ENCODE peak calls at places on chromosomes 16 and 17, in six cellular contexts. L is stomach, I is ACHN, E is DND-41, R is ELF-1, F is mesendoderm. M is an unnamed sample.

GRCh38 chr16:2969545-2970521 is 685 bp downstream of the PAQR4 start:
- DNase-seq in I (peak; percentile 84), E (peak; percentile 88), F (peak; percentile 90), L (peak; percentile 69), R (peak; percentile 84), M (peak; percentile 66)

GRCh38 chr16:2774161-2774891 is 2.8 kb downstream of the ELOB start:
- DNase-seq in I (no peak), F (no peak), E (no peak), L (no peak), R (no peak), M (no peak)

GRCh38 chr16:66228791-66229190 is 137.7 kb upstream of the CDH5 start:
- DNase-seq in R (no peak), L (no peak), F (no peak), E (peak; percentile 43), I (no peak), M (no peak)

GRCh38 chr17:63002625-63003024 is 36.6 kb downstream of the TANC2 start:
- DNase-seq in I (no peak), E (no peak), L (no peak), R (no peak), F (no peak), M (no peak)

GRCh38 chr17:2593846-2594656 is 597 bp downstream of the PAFAH1B1 start:
- DNase-seq in E (peak; percentile 85), F (peak; percentile 92), I (peak; percentile 84), L (peak; percentile 82), R (peak; percentile 61), M (peak; percentile 58)

GRCh38 chr17:63138713-63139112 is 172.7 kb downstream of the TANC2 start:
- DNase-seq in I (no peak), E (no peak), F (no peak), R (no peak), L (no peak), M (no peak)

GRCh38 chr16:66058181-66058580 is 308.3 kb upstream of the CDH5 start:
- DNase-seq in R (no peak), L (no peak), I (no peak), F (no peak), E (no peak), M (no peak)

GRCh38 chr17:8413938-8414337 is 16.3 kb upstream of the RNF222 start:
- DNase-seq in R (no peak), F (no peak), L (no peak), E (no peak), I (no peak), M (no peak)

GRCh38 chr16:17638134-17638533 is 167.4 kb upstream of the XYLT1 start:
- DNase-seq in L (no peak), R (no peak), I (no peak), F (no peak), E (no peak), M (no peak)

GRCh38 chr16:25838724-25839186 is 147.0 kb downstream of the HS3ST4 start:
- DNase-seq in F (peak; percentile 94), L (no peak), R (peak; percentile 82), E (peak; percentile 27), I (peak; percentile 71), M (peak; percentile 69)

GRCh38 chr16:48629531-48629930 is 19.6 kb upstream of the N4BP1 start:
- DNase-seq in R (no peak), I (no peak), F (no peak), E (no peak), L (peak; percentile 18), M (no peak)

GRCh38 chr17:82932146-82933005 is 92.6 kb upstream of the ZNF750 start:
- DNase-seq in F (no peak), E (no peak), L (peak; percentile 15), R (no peak), I (no peak), M (no peak)

GRCh38 chr16:12496181-12496580 is 307.5 kb downstream of the CPPED1 start:
- DNase-seq in R (no peak), F (no peak), I (no peak), E (no peak), L (no peak), M (no peak)

GRCh38 chr17:17527534-17527933 is 31.3 kb upstream of the RASD1 start:
- DNase-seq in R (no peak), I (no peak), E (no peak), L (no peak), F (no peak), M (no peak)

GRCh38 chr16:9408297-9408696 is 316.9 kb downstream of the HAPSTR1 start:
- DNase-seq in L (no peak), I (no peak), R (no peak), F (no peak), E (no peak), M (no peak)

GRCh38 chr17:45221081-45221996 is at the start of gene FMNL1:
- DNase-seq in F (no peak), R (no peak), E (peak; percentile 74), I (peak; percentile 39), L (peak; percentile 68), M (no peak)

GRCh38 chr17:57109393-57110151 is 24.5 kb downstream of the AKAP1 start:
- DNase-seq in I (no peak), E (no peak), R (peak; percentile 68), F (peak; percentile 85), L (no peak), M (no peak)

GRCh38 chr17:6753006-6753445 is 2.8 kb upstream of the XAF1 start:
- DNase-seq in F (peak; percentile 26), I (no peak), L (no peak), E (peak; percentile 72), R (no peak), M (peak; percentile 11)

GRCh38 chr16:719815-720506 is 985 bp upstream of the ANTKMT start:
- DNase-seq in F (no peak), R (peak; percentile 43), L (no peak), I (peak; percentile 72), E (peak; percentile 88), M (peak; percentile 66)

GRCh38 chr17:2902546-2902945 is 106.3 kb downstream of the RAP1GAP2 start:
- DNase-seq in E (no peak), L (no peak), I (no peak), R (no peak), F (no peak), M (no peak)

GRCh38 chr16:1923299-1924034 is 5.3 kb upstream of the HS3ST6 start:
- DNase-seq in F (peak; percentile 87), I (no peak), E (no peak), R (peak; percentile 88), L (no peak), M (peak; percentile 50)

GRCh38 chr17:49969134-49969759 is at the start of gene DLX4:
- DNase-seq in R (no peak), L (no peak), E (no peak), I (peak; percentile 81), F (no peak), M (no peak)

GRCh38 chr16:57935904-57936303 is 35.0 kb downstream of the CNGB1 start:
- DNase-seq in F (no peak), R (no peak), L (no peak), I (no peak), E (no peak), M (no peak)

GRCh38 chr17:27244481-27245223 is 49.3 kb upstream of the WSB1 start:
- DNase-seq in L (no peak), R (peak; percentile 22), I (no peak), E (no peak), F (peak; percentile 45), M (peak; percentile 53)

GRCh38 chr17:18118633-18118975 is 10.0 kb downstream of the MYO15A start:
- DNase-seq in L (no peak), E (no peak), I (no peak), F (no peak), R (no peak), M (no peak)

GRCh38 chr17:2089021-2089422 is 34.1 kb downstream of the HIC1 start:
- DNase-seq in I (no peak), L (no peak), R (no peak), F (no peak), E (no peak), M (no peak)

GRCh38 chr17:49755681-49756283 is 8.1 kb downstream of the FAM117A start:
- DNase-seq in F (no peak), L (no peak), R (no peak), I (no peak), E (no peak), M (no peak)

GRCh38 chr16:1054660-1055556 is 17.6 kb upstream of the SSTR5 start:
- DNase-seq in E (no peak), I (peak; percentile 70), L (peak; percentile 68), R (peak; percentile 67), F (peak; percentile 54), M (peak; percentile 26)

GRCh38 chr16:425082-425718 is at the start of gene RAB11FIP3:
- DNase-seq in F (peak; percentile 85), I (peak; percentile 80), R (peak; percentile 87), E (peak; percentile 90), L (peak; percentile 80), M (peak; percentile 53)

GRCh38 chr17:36498560-36499300 is 12.2 kb downstream of the ZNHIT3 start:
- DNase-seq in I (no peak), R (no peak), F (no peak), L (no peak), E (no peak), M (no peak)

GRCh38 chr16:11740567-11740966 is 2.1 kb downstream of the TXNDC11 start:
- DNase-seq in I (no peak), E (no peak), R (no peak), L (no peak), F (no peak), M (no peak)

GRCh38 chr16:59067207-59067606 is 333.1 kb upstream of the GOT2 start:
- DNase-seq in F (peak; percentile 54), E (no peak), R (no peak), L (no peak), I (no peak), M (no peak)

GRCh38 chr17:31842416-31843381 is 16.3 kb downstream of the COPRS start:
- DNase-seq in F (peak; percentile 83), R (peak; percentile 90), L (peak; percentile 87), I (peak; percentile 64), E (peak; percentile 71), M (peak; percentile 62)

GRCh38 chr17:7262192-7263070 is at the start of gene CLDN7:
- DNase-seq in I (no peak), F (peak; percentile 89), E (no peak), L (peak; percentile 52), R (peak; percentile 89), M (no peak)

GRCh38 chr17:13513039-13513405 is 88.7 kb downstream of the HS3ST3A1 start:
- DNase-seq in I (no peak), E (no peak), R (peak; percentile 81), L (no peak), F (no peak), M (no peak)

GRCh38 chr17:42670199-42670924 is 6.4 kb downstream of the PLEKHH3 start:
- DNase-seq in I (no peak), R (peak; percentile 71), L (no peak), F (peak; percentile 77), E (no peak), M (no peak)

GRCh38 chr16:31202402-31203385 is at the start of gene PYCARD:
- DNase-seq in I (peak; percentile 48), E (peak; percentile 45), R (peak; percentile 49), L (peak; percentile 45), F (peak; percentile 61), M (no peak)

GRCh38 chr17:78147315-78147998 is 1.3 kb downstream of the C17orf99 start:
- DNase-seq in R (no peak), F (no peak), I (no peak), L (peak; percentile 86), E (no peak), M (no peak)

GRCh38 chr17:41810659-41811548 is 845 bp downstream of the P3H4 start:
- DNase-seq in R (peak; percentile 48), L (peak; percentile 30), I (no peak), E (no peak), F (peak; percentile 45), M (no peak)

GRCh38 chr16:17508303-17508702 is 37.5 kb upstream of the XYLT1 start:
- DNase-seq in I (no peak), R (no peak), F (no peak), L (no peak), E (no peak), M (no peak)

M was measured in HepG2.